ENCODE peak calls at places on chromosomes 13 and 19, in four cellular contexts. One of them, this sample, is unnamed.

GRCh38 chr19:41706741-41707501 is 1.5 kb upstream of the CEACAM5 start:
- DNase-seq in fibroblast of pulmonary artery: peak; percentile 9
- DNase-seq in astrocyte: no peak
- DNase-seq in tibial nerve: no peak
- DNase-seq in this sample: peak; percentile 39

GRCh38 chr13:30156826-30157615 is 150.3 kb downstream of the KATNAL1 start:
- DNase-seq in fibroblast of pulmonary artery: no peak
- DNase-seq in astrocyte: no peak
- DNase-seq in tibial nerve: no peak
- DNase-seq in this sample: no peak

GRCh38 chr13:52980695-52981094 is 47.9 kb upstream of the OLFM4 start:
- DNase-seq in fibroblast of pulmonary artery: no peak
- DNase-seq in tibial nerve: no peak
- DNase-seq in astrocyte: no peak
- DNase-seq in this sample: no peak

GRCh38 chr13:46126552-46127171 is 21.8 kb upstream of the CPB2 start:
- DNase-seq in tibial nerve: peak; percentile 17
- DNase-seq in fibroblast of pulmonary artery: peak; percentile 84
- DNase-seq in astrocyte: peak; percentile 36
- DNase-seq in this sample: peak; percentile 90

GRCh38 chr19:41373993-41374392 is 2.3 kb upstream of the TMEM91 start:
- DNase-seq in astrocyte: peak; percentile 82
- DNase-seq in fibroblast of pulmonary artery: peak; percentile 94
- DNase-seq in tibial nerve: peak; percentile 65
- DNase-seq in this sample: peak; percentile 97

GRCh38 chr19:8096071-8096470 is 43.5 kb downstream of the CCL25 start:
- DNase-seq in astrocyte: no peak
- DNase-seq in fibroblast of pulmonary artery: no peak
- DNase-seq in tibial nerve: no peak
- DNase-seq in this sample: no peak

GRCh38 chr19:40410030-40410389 is 3.2 kb downstream of the PRX start:
- DNase-seq in astrocyte: no peak
- DNase-seq in fibroblast of pulmonary artery: no peak
- DNase-seq in tibial nerve: no peak
- DNase-seq in this sample: no peak

GRCh38 chr19:10086904-10087256 is 763 bp downstream of the SHFL start:
- DNase-seq in fibroblast of pulmonary artery: no peak
- DNase-seq in tibial nerve: no peak
- DNase-seq in astrocyte: no peak
- DNase-seq in this sample: no peak

GRCh38 chr19:16441661-16442071 is 30.1 kb downstream of the EPS15L1 start:
- DNase-seq in tibial nerve: no peak
- DNase-seq in astrocyte: no peak
- DNase-seq in fibroblast of pulmonary artery: no peak
- DNase-seq in this sample: peak; percentile 48

GRCh38 chr13:111043575-111043982 is 71.5 kb upstream of the ARHGEF7 start:
- DNase-seq in tibial nerve: no peak
- DNase-seq in fibroblast of pulmonary artery: peak; percentile 36
- DNase-seq in astrocyte: peak; percentile 12
- DNase-seq in this sample: peak; percentile 66

GRCh38 chr13:110676057-110676510 is 29.8 kb downstream of the CARS2 start:
- DNase-seq in tibial nerve: no peak
- DNase-seq in fibroblast of pulmonary artery: no peak
- DNase-seq in astrocyte: no peak
- DNase-seq in this sample: no peak

GRCh38 chr13:28564030-28564429 is 69.1 kb upstream of the FLT1 start:
- DNase-seq in tibial nerve: no peak
- DNase-seq in astrocyte: no peak
- DNase-seq in fibroblast of pulmonary artery: no peak
- DNase-seq in this sample: no peak

GRCh38 chr19:18433735-18434398 is 4.1 kb downstream of the ISYNA1 start:
- DNase-seq in fibroblast of pulmonary artery: no peak
- DNase-seq in astrocyte: no peak
- DNase-seq in tibial nerve: no peak
- DNase-seq in this sample: no peak

GRCh38 chr13:90547272-90547790 is 800.2 kb upstream of the MIR17HG start:
- DNase-seq in fibroblast of pulmonary artery: no peak
- DNase-seq in astrocyte: no peak
- DNase-seq in tibial nerve: no peak
- DNase-seq in this sample: no peak

GRCh38 chr13:69565334-69565733 is 542.3 kb upstream of the ATXN8OS start:
- DNase-seq in fibroblast of pulmonary artery: no peak
- DNase-seq in astrocyte: peak; percentile 67
- DNase-seq in tibial nerve: no peak
- DNase-seq in this sample: peak; percentile 17

GRCh38 chr13:39855236-39855635 is 199.8 kb downstream of the COG6 start:
- DNase-seq in astrocyte: no peak
- DNase-seq in fibroblast of pulmonary artery: no peak
- DNase-seq in tibial nerve: no peak
- DNase-seq in this sample: no peak

GRCh38 chr13:27967203-27967735 is 1.8 kb downstream of the CDX2 start:
- DNase-seq in fibroblast of pulmonary artery: no peak
- DNase-seq in tibial nerve: no peak
- DNase-seq in astrocyte: no peak
- DNase-seq in this sample: no peak

GRCh38 chr19:49780861-49781260 is 14.1 kb downstream of the AP2A1 start:
- DNase-seq in tibial nerve: no peak
- DNase-seq in astrocyte: no peak
- DNase-seq in fibroblast of pulmonary artery: no peak
- DNase-seq in this sample: no peak

GRCh38 chr19:38734426-38735256 is 9.6 kb downstream of the CAPN12 start:
- DNase-seq in fibroblast of pulmonary artery: no peak
- DNase-seq in astrocyte: no peak
- DNase-seq in tibial nerve: no peak
- DNase-seq in this sample: peak; percentile 48

GRCh38 chr13:102933076-102933922 is 87.5 kb downstream of the ERCC5 start:
- DNase-seq in tibial nerve: no peak
- DNase-seq in astrocyte: no peak
- DNase-seq in fibroblast of pulmonary artery: no peak
- DNase-seq in this sample: no peak

GRCh38 chr19:917323-918151 is at the start of gene KISS1R:
- DNase-seq in fibroblast of pulmonary artery: no peak
- DNase-seq in astrocyte: no peak
- DNase-seq in tibial nerve: no peak
- DNase-seq in this sample: no peak

DNA sequence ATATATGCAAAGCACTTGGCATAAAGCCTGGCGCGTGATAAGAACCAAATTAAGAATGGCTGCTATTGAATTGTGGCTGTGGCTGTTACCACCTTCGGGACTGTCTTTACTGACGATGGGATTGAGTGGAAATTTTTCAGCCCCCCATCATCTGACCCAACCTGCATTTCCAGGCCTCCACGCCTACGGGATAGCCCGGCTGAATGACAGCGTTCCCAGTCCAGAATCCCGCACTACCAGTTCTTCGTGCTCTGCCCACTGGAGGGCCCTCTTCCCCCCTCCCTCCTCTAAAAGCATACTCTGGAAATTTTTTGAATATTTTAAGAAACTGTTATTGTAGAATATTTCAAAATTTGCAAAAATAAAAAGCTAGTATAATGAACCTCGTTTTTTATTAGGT is 11.0 kb downstream of the KRTDAP start:
- DNase-seq in astrocyte: no peak
- DNase-seq in tibial nerve: no peak
- DNase-seq in fibroblast of pulmonary artery: no peak
- DNase-seq in this sample: no peak
- TF ChIP-seq CTCF in astrocyte: no peak
- TF ChIP-seq CTCF in tibial nerve: no peak
- TF ChIP-seq CTCF in fibroblast of pulmonary artery: no peak
- TF ChIP-seq CTCF in this sample: no peak

GRCh38 chr13:99971576-99972189 is at the start of gene ZIC5:
- DNase-seq in tibial nerve: no peak
- DNase-seq in fibroblast of pulmonary artery: no peak
- DNase-seq in astrocyte: no peak
- DNase-seq in this sample: peak; percentile 73
- H3K4me3 ChIP-seq in tibial nerve: no peak within 1 kb of the TSS
- H3K4me3 ChIP-seq in fibroblast of pulmonary artery: no peak within 1 kb of the TSS
- H3K4me3 ChIP-seq in astrocyte: peak within 1 kb of the TSS; percentile 47
- H3K4me3 ChIP-seq in this sample: peak within 1 kb of the TSS; percentile 69

GRCh38 chr19:2291185-2291751 is 9.3 kb upstream of the PEAK3 start:
- DNase-seq in astrocyte: no peak
- DNase-seq in fibroblast of pulmonary artery: no peak
- DNase-seq in tibial nerve: no peak
- DNase-seq in this sample: no peak
- TF ChIP-seq CTCF in astrocyte: no peak
- TF ChIP-seq CTCF in fibroblast of pulmonary artery: no peak
- TF ChIP-seq CTCF in tibial nerve: no peak
- TF ChIP-seq CTCF in this sample: no peak

GRCh38 chr13:74229242-74229641 is 95.0 kb upstream of the KLF12 start:
- DNase-seq in fibroblast of pulmonary artery: no peak
- DNase-seq in tibial nerve: no peak
- DNase-seq in astrocyte: no peak
- DNase-seq in this sample: no peak

GRCh38 chr13:74221752-74222151 is 87.5 kb upstream of the KLF12 start:
- DNase-seq in astrocyte: no peak
- DNase-seq in tibial nerve: no peak
- DNase-seq in fibroblast of pulmonary artery: no peak
- DNase-seq in this sample: no peak

GRCh38 chr13:74230984-74231443 is 96.8 kb upstream of the KLF12 start:
- DNase-seq in astrocyte: no peak
- DNase-seq in tibial nerve: no peak
- DNase-seq in fibroblast of pulmonary artery: no peak
- DNase-seq in this sample: no peak

GRCh38 chr13:74226791-74227475 is 92.7 kb upstream of the KLF12 start:
- DNase-seq in astrocyte: peak; percentile 43
- DNase-seq in tibial nerve: no peak
- DNase-seq in fibroblast of pulmonary artery: no peak
- DNase-seq in this sample: peak; percentile 74

GRCh38 chr13:74227476-74228158 is 93.4 kb upstream of the KLF12 start:
- DNase-seq in fibroblast of pulmonary artery: no peak
- DNase-seq in tibial nerve: no peak
- DNase-seq in astrocyte: no peak
- DNase-seq in this sample: no peak
- H3K4me3 ChIP-seq in fibroblast of pulmonary artery: no peak overlapping the region
- H3K4me3 ChIP-seq in tibial nerve: no peak overlapping the region
- H3K4me3 ChIP-seq in astrocyte: no peak overlapping the region
- H3K4me3 ChIP-seq in this sample: no peak overlapping the region

GRCh38 chr19:13761423-13761822 is 2.9 kb upstream of the MRI1 start:
- DNase-seq in tibial nerve: no peak
- DNase-seq in fibroblast of pulmonary artery: no peak
- DNase-seq in astrocyte: no peak
- DNase-seq in this sample: no peak
- TF ChIP-seq CTCF in tibial nerve: no peak
- TF ChIP-seq CTCF in fibroblast of pulmonary artery: no peak
- TF ChIP-seq CTCF in astrocyte: no peak
- TF ChIP-seq CTCF in this sample: peak; percentile 15

GRCh38 chr19:19618384-19619051 is at the start of gene PBX4:
- DNase-seq in astrocyte: peak; percentile 68
- DNase-seq in fibroblast of pulmonary artery: peak; percentile 83
- DNase-seq in tibial nerve: peak; percentile 89
- DNase-seq in this sample: peak; percentile 91

GRCh38 chr19:19623383-19623782 is 4.6 kb downstream of the LPAR2 start:
- DNase-seq in astrocyte: no peak
- DNase-seq in tibial nerve: no peak
- DNase-seq in fibroblast of pulmonary artery: no peak
- DNase-seq in this sample: no peak

GRCh38 chr19:19619121-19619848 is 798 bp upstream of the PBX4 start:
- DNase-seq in tibial nerve: no peak
- DNase-seq in astrocyte: no peak
- DNase-seq in fibroblast of pulmonary artery: no peak
- DNase-seq in this sample: no peak

GRCh38 chr19:19624032-19624570 is 3.9 kb downstream of the LPAR2 start:
- DNase-seq in astrocyte: no peak
- DNase-seq in tibial nerve: no peak
- DNase-seq in fibroblast of pulmonary artery: no peak
- DNase-seq in this sample: no peak

GRCh38 chr19:19619849-19620210 is 1.3 kb upstream of the PBX4 start:
- DNase-seq in tibial nerve: no peak
- DNase-seq in fibroblast of pulmonary artery: no peak
- DNase-seq in astrocyte: no peak
- DNase-seq in this sample: no peak
- H3K4me3 ChIP-seq in tibial nerve: no peak overlapping the region
- H3K4me3 ChIP-seq in fibroblast of pulmonary artery: no peak overlapping the region
- H3K4me3 ChIP-seq in astrocyte: no peak overlapping the region
- H3K4me3 ChIP-seq in this sample: no peak overlapping the region

This sample was measured in choroid plexus epithelial cell.